ENCODE peak calls at places on chromosomes 11 and 22, in seven cellular contexts. L, Y, F, H, S, J and O are unnamed samples.

GRCh38 chr11:62324738-62325556 is 12.3 kb upstream of the ASRGL1 start:
- DNase-seq in J (peak; percentile 44), H (peak; percentile 27), F (no peak), S (no peak), Y (no peak), L (peak; percentile 68), O (no peak)

GRCh38 chr11:16911186-16911585 is 103.0 kb downstream of the PLEKHA7 start:
- DNase-seq in Y (no peak), H (no peak), S (no peak), J (no peak), F (no peak), L (no peak), O (no peak)

GRCh38 chr22:44351685-44352377 is 39.1 kb upstream of the SHISAL1 start:
- DNase-seq in L (no peak), S (no peak), H (peak; percentile 88), Y (no peak), F (no peak), J (no peak), O (no peak)

GRCh38 chr22:45019861-45020655 is 10.3 kb upstream of the PHF21B start:
- DNase-seq in F (no peak), Y (no peak), S (no peak), L (no peak), H (no peak), J (no peak), O (no peak)

GRCh38 chr11:45021692-45022130 is 71.0 kb upstream of the TP53I11 start:
- DNase-seq in F (no peak), J (peak; percentile 53), H (no peak), Y (no peak), L (peak; percentile 35), S (peak; percentile 91), O (no peak)

GRCh38 chr11:575324-575995 is 810 bp upstream of the PHRF1 start:
- DNase-seq in S (no peak), F (no peak), H (no peak), J (peak; percentile 72), Y (no peak), L (peak; percentile 44), O (peak; percentile 85)

GRCh38 chr11:83219095-83219494 is 25.6 kb downstream of the ANKRD42 start:
- DNase-seq in Y (no peak), L (peak; percentile 4), F (no peak), J (no peak), S (no peak), H (no peak), O (no peak)

GRCh38 chr11:128841461-128842072 is 25.5 kb downstream of the KCNJ1 start:
- DNase-seq in Y (no peak), S (no peak), H (no peak), L (no peak), F (no peak), J (no peak), O (no peak)

GRCh38 chr11:106242723-106243405 is 165.4 kb downstream of the AASDHPPT start:
- DNase-seq in L (no peak), Y (no peak), H (peak; percentile 16), J (no peak), S (no peak), F (no peak), O (no peak)

GRCh38 chr22:45328822-45329535 is 19.2 kb downstream of the FAM118A start:
- DNase-seq in H (no peak), L (no peak), F (no peak), J (no peak), Y (no peak), S (peak; percentile 83), O (no peak)

GRCh38 chr11:61791737-61792309 is 576 bp downstream of the TMEM258 start:
- DNase-seq in Y (peak; percentile 76), L (peak; percentile 65), F (no peak), H (peak; percentile 96), J (peak; percentile 61), S (no peak), O (no peak)

GRCh38 chr22:47129902-47130301 is 367.5 kb downstream of the TBC1D22A start:
- DNase-seq in L (no peak), F (no peak), J (no peak), S (no peak), Y (peak; percentile 70), H (no peak), O (no peak)

DNA sequence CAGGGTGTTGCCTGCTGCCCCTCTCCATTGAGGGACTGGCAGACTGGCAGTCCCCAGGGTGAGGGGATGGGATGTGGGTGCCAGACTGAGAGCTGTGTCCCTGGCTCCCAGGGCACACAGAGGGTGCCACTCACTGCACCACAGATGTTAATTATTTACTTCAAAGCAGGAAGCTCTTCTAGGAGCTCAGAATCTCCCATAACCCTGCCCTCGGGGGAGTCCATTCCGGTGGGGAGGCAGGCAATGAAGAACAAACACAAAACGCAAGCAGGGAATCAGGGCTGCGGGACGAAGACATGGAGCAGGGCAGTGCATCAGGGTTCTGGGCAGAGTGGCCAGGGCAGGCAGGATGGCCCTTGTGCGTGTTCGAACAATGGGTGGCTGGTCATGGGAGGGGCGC is 24.4 kb upstream of the FLRT1 start:
- DNase-seq in H (no peak), F (no peak), S (no peak), J (no peak), Y (no peak), L (no peak), O (no peak)
- TF ChIP-seq CTCF in H (no peak), F (no peak), S (no peak), J (no peak), Y (no peak), L (no peak), O (no peak)

GRCh38 chr11:8309311-8309710 is 45.6 kb upstream of the LMO1 start:
- DNase-seq in L (no peak), H (no peak), J (no peak), Y (no peak), S (no peak), F (no peak), O (no peak)

GRCh38 chr11:8307601-8308000 is 43.9 kb upstream of the LMO1 start:
- DNase-seq in Y (no peak), J (no peak), F (no peak), L (no peak), H (no peak), S (no peak), O (no peak)

GRCh38 chr11:8310743-8311298 is 47.1 kb upstream of the LMO1 start:
- DNase-seq in F (no peak), J (no peak), H (no peak), S (no peak), Y (no peak), L (no peak), O (no peak)

GRCh38 chr11:8311366-8311765 is 47.7 kb upstream of the LMO1 start:
- DNase-seq in S (no peak), H (no peak), F (no peak), J (no peak), Y (no peak), L (no peak), O (no peak)

DNA sequence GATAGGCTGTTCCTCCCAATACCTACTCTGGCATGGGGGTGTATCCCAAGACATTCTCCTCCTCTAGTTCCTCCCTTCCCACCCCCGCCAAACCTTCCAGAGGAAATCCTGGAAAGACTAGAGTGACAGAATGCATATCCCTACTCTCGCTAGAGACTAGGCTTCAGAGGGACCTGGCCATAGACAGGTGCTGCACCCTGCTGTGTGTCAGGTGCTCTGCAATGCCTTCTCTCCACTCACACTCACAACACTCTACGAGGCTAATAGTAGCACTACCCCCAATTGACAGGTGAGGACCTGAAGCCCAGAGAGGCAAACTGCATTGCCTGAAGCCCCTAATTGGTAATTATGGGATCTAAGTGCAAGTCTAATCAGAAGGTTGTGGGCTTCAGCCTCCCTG is 46.2 kb upstream of the LMO1 start:
- DNase-seq in Y (no peak), J (no peak), H (no peak), S (no peak), F (no peak), L (no peak), O (no peak)
- TF ChIP-seq CTCF in Y (no peak), J (no peak), H (no peak), S (peak; percentile 56), F (no peak), L (peak; percentile 7), O (no peak)

GRCh38 chr22:50696799-50697561 is 24.4 kb downstream of the SHANK3 start:
- DNase-seq in S (peak; percentile 76), L (peak; percentile 76), F (no peak), Y (no peak), H (no peak), J (no peak), O (no peak)
- TF ChIP-seq CTCF in S (peak; percentile 32), L (peak; percentile 58), F (peak; percentile 22), Y (peak; percentile 36), H (peak; percentile 77), J (no peak), O (peak; percentile 77)

GRCh38 chr11:105208038-105208437 is 68.5 kb upstream of the CARD18 start:
- DNase-seq in L (no peak), Y (no peak), J (no peak), F (no peak), H (no peak), S (no peak), O (no peak)

GRCh38 chr11:105202844-105203548 is 63.4 kb upstream of the CARD18 start:
- DNase-seq in H (no peak), J (no peak), Y (no peak), L (no peak), S (no peak), F (no peak), O (no peak)

GRCh38 chr11:105206633-105207032 is 67.1 kb upstream of the CARD18 start:
- DNase-seq in L (no peak), F (no peak), S (no peak), J (no peak), Y (no peak), H (no peak), O (no peak)

GRCh38 chr11:105201166-105201565 is 61.6 kb upstream of the CARD18 start:
- DNase-seq in S (no peak), J (no peak), F (no peak), H (no peak), L (no peak), Y (no peak), O (no peak)

GRCh38 chr11:105202422-105202821 is 62.9 kb upstream of the CARD18 start:
- DNase-seq in H (no peak), F (no peak), S (no peak), Y (no peak), L (no peak), J (no peak), O (no peak)
- TF ChIP-seq CTCF in H (no peak), F (no peak), S (no peak), Y (no peak), L (no peak), J (no peak), O (no peak)

GRCh38 chr22:49983148-49984042 is 22.8 kb downstream of the PIM3 start:
- DNase-seq in L (peak; percentile 59), J (no peak), S (peak; percentile 72), F (no peak), H (no peak), Y (no peak), O (no peak)
- TF ChIP-seq CTCF in L (peak; percentile 55), J (no peak), S (peak; percentile 32), F (no peak), H (peak; percentile 35), Y (peak; percentile 51), O (peak; percentile 70)